ENCODE peak calls at places on chromosomes 3 and 15, in nine cellular contexts. P is CD8-positive, alpha-beta memory T cell; G is NCI-H1092 treated with DMSO at 0.1 percent for 48 hours; O is stimulated activated CD4-positive, alpha-beta T cell treated with anti-CD3 and anti-CD28 coated beads, Interleukin-12 subunit alpha, Interleukin-12 subunit beta, amount 100 ng/mL, for 4 hours; E is left kidney; R is GM23248; L is cortex of kidney; H is sigmoid colon; C is left cardiac atrium. M is an unnamed sample.

GRCh38 chr3:36843065-36844051 is 79.0 kb upstream of the DCLK3 start:
- DNase-seq in P (peak; percentile 14), G (peak; percentile 1), O (peak; percentile 50), E (peak; percentile 49), R (peak; percentile 70), L (no peak), H (no peak), C (no peak), M (peak; percentile 26)

GRCh38 chr3:50509715-50510114 is 6.3 kb upstream of the CACNA2D2 start:
- DNase-seq in P (no peak), G (no peak), O (no peak), E (no peak), R (no peak), L (no peak), H (no peak), C (no peak), M (no peak)

GRCh38 chr3:67558429-67558828 is 96.0 kb downstream of the SUCLG2 start:
- DNase-seq in P (no peak), G (no peak), O (no peak), E (no peak), R (peak; percentile 16), L (no peak), H (peak; percentile 71), C (no peak), M (no peak)

GRCh38 chr3:143099213-143099612 is 20.4 kb upstream of the CHST2 start:
- DNase-seq in P (no peak), G (no peak), O (no peak), E (no peak), R (no peak), L (no peak), H (no peak), C (no peak), M (no peak)

GRCh38 chr3:33749546-33750215 is 31.6 kb upstream of the CLASP2 start:
- DNase-seq in P (no peak), G (no peak), O (no peak), E (no peak), R (peak; percentile 53), L (no peak), H (no peak), C (no peak), M (no peak)

GRCh38 chr3:188489639-188490405 is 335.9 kb downstream of the LPP start:
- DNase-seq in P (no peak), G (no peak), O (no peak), E (no peak), R (peak; percentile 86), L (no peak), H (no peak), C (no peak), M (no peak)

GRCh38 chr3:186209810-186210752 is 101.2 kb upstream of the ETV5 start:
- DNase-seq in P (no peak), G (peak; percentile 67), O (no peak), E (peak; percentile 79), R (peak; percentile 80), L (no peak), H (peak; percentile 70), C (peak; percentile 50), M (no peak)

GRCh38 chr3:66499881-66500574 is 794 bp downstream of the LRIG1 start:
- DNase-seq in P (peak; percentile 25), G (peak; percentile 10), O (peak; percentile 40), E (peak; percentile 73), R (peak; percentile 68), L (no peak), H (peak; percentile 79), C (peak; percentile 47), M (peak; percentile 55)

GRCh38 chr15:59174161-59174845 is 32.3 kb upstream of the LDHAL6B start:
- DNase-seq in P (no peak), G (no peak), O (no peak), E (no peak), R (peak; percentile 10), L (no peak), H (no peak), C (no peak), M (no peak)

GRCh38 chr3:64399205-64399800 is 174.0 kb upstream of the PRICKLE2 start:
- DNase-seq in P (no peak), G (peak; percentile 37), O (no peak), E (peak; percentile 82), R (peak; percentile 78), L (no peak), H (no peak), C (peak; percentile 22), M (peak; percentile 63)

GRCh38 chr3:36903119-36903882 is 41.6 kb downstream of the TRANK1 start:
- DNase-seq in P (no peak), G (no peak), O (no peak), E (no peak), R (no peak), L (no peak), H (no peak), C (no peak), M (no peak)

GRCh38 chr3:140771030-140771677 is 93.3 kb downstream of the TRIM42 start:
- DNase-seq in P (no peak), G (no peak), O (no peak), E (no peak), R (peak; percentile 7), L (no peak), H (no peak), C (no peak), M (no peak)

GRCh38 chr15:85639752-85640381 is 154.9 kb downstream of the KLHL25 start:
- DNase-seq in P (no peak), G (no peak), O (no peak), E (no peak), R (peak; percentile 93), L (no peak), H (no peak), C (no peak), M (no peak)

GRCh38 chr3:60048447-60048848 is 998.6 kb upstream of the CFAP20DC start:
- DNase-seq in P (peak; percentile 69), G (no peak), O (no peak), E (no peak), R (no peak), L (no peak), H (no peak), C (no peak), M (no peak)

GRCh38 chr15:80932989-80933388 is 56.6 kb downstream of the MESD start:
- DNase-seq in P (no peak), G (no peak), O (no peak), E (peak; percentile 80), R (no peak), L (no peak), H (peak; percentile 93), C (peak; percentile 87), M (no peak)

GRCh38 chr15:40511093-40511471 is 40.3 kb downstream of the CHST14 start:
- DNase-seq in P (peak; percentile 59), G (no peak), O (no peak), E (peak; percentile 63), R (no peak), L (no peak), H (no peak), C (no peak), M (peak; percentile 61)

GRCh38 chr3:37504583-37505357 is 330.4 kb upstream of the LRRFIP2 start:
- DNase-seq in P (no peak), G (no peak), O (no peak), E (no peak), R (no peak), L (no peak), H (no peak), C (no peak), M (no peak)

GRCh38 chr3:58482917-58483636 is 8.8 kb upstream of the KCTD6 start:
- DNase-seq in P (no peak), G (no peak), O (no peak), E (no peak), R (no peak), L (no peak), H (no peak), C (no peak), M (no peak)

GRCh38 chr15:28094732-28095521 is 4.2 kb downstream of the OCA2 start:
- DNase-seq in P (peak; percentile 24), G (peak; percentile 17), O (peak; percentile 37), E (peak; percentile 64), R (peak; percentile 20), L (no peak), H (peak; percentile 60), C (peak; percentile 53), M (peak; percentile 82)